ENCODE peak calls at places on chromosomes 1 and 21, in six cellular contexts. One of them, this sample, is unnamed.

GRCh38 chr1:203124546-203125317 is 2.8 kb upstream of the ADORA1 start:
- DNase-seq in SJSA1: no peak
- DNase-seq in aorta: peak
- DNase-seq in testis: peak
- DNase-seq in cardiac fibroblast: no peak
- DNase-seq in astrocyte of the spinal cord: no peak
- DNase-seq in this sample: no peak

GRCh38 chr1:30966690-30967369 is 58.3 kb upstream of the SDC3 start:
- DNase-seq in aorta: no peak
- DNase-seq in SJSA1: peak
- DNase-seq in testis: no peak
- DNase-seq in cardiac fibroblast: peak
- DNase-seq in astrocyte of the spinal cord: peak
- DNase-seq in this sample: no peak

GRCh38 chr1:9684806-9685205 is 33.3 kb downstream of the PIK3CD start:
- DNase-seq in SJSA1: no peak
- DNase-seq in aorta: no peak
- DNase-seq in astrocyte of the spinal cord: no peak
- DNase-seq in testis: no peak
- DNase-seq in cardiac fibroblast: no peak
- DNase-seq in this sample: no peak

GRCh38 chr1:60573121-60573520 is 499.6 kb upstream of the C1orf87 start:
- DNase-seq in astrocyte of the spinal cord: peak
- DNase-seq in SJSA1: no peak
- DNase-seq in cardiac fibroblast: peak
- DNase-seq in aorta: no peak
- DNase-seq in testis: no peak
- DNase-seq in this sample: no peak

GRCh38 chr21:26679299-26679698 is 106.2 kb upstream of the CYYR1 start:
- DNase-seq in SJSA1: no peak
- DNase-seq in testis: no peak
- DNase-seq in astrocyte of the spinal cord: no peak
- DNase-seq in cardiac fibroblast: no peak
- DNase-seq in aorta: no peak
- DNase-seq in this sample: no peak

GRCh38 chr1:205144751-205145150 is 23.0 kb upstream of the RBBP5 start:
- DNase-seq in astrocyte of the spinal cord: peak
- DNase-seq in cardiac fibroblast: peak
- DNase-seq in SJSA1: peak
- DNase-seq in aorta: no peak
- DNase-seq in testis: no peak
- DNase-seq in this sample: peak

GRCh38 chr1:235712812-235713211 is 63.2 kb upstream of the GNG4 start:
- DNase-seq in aorta: no peak
- DNase-seq in cardiac fibroblast: no peak
- DNase-seq in testis: no peak
- DNase-seq in astrocyte of the spinal cord: no peak
- DNase-seq in SJSA1: no peak
- DNase-seq in this sample: no peak

GRCh38 chr1:89068291-89068690 is 3.3 kb upstream of the GBP1 start:
- DNase-seq in astrocyte of the spinal cord: peak
- DNase-seq in SJSA1: no peak
- DNase-seq in aorta: no peak
- DNase-seq in cardiac fibroblast: peak
- DNase-seq in testis: no peak
- DNase-seq in this sample: peak

GRCh38 chr21:41801256-41801655 is 34.4 kb upstream of the RIPK4 start:
- DNase-seq in testis: no peak
- DNase-seq in SJSA1: no peak
- DNase-seq in astrocyte of the spinal cord: no peak
- DNase-seq in cardiac fibroblast: no peak
- DNase-seq in aorta: peak
- DNase-seq in this sample: no peak

GRCh38 chr21:25556087-25556486 is 51.2 kb downstream of the MRPL39 start:
- DNase-seq in SJSA1: no peak
- DNase-seq in cardiac fibroblast: no peak
- DNase-seq in astrocyte of the spinal cord: no peak
- DNase-seq in testis: no peak
- DNase-seq in aorta: no peak
- DNase-seq in this sample: no peak

GRCh38 chr1:228172591-228173527 is 7.3 kb downstream of the IBA57 start:
- DNase-seq in astrocyte of the spinal cord: no peak
- DNase-seq in SJSA1: no peak
- DNase-seq in testis: no peak
- DNase-seq in aorta: peak
- DNase-seq in cardiac fibroblast: no peak
- DNase-seq in this sample: no peak

GRCh38 chr1:119217429-119217828 is 77.0 kb upstream of the WARS2 start:
- DNase-seq in SJSA1: no peak
- DNase-seq in testis: no peak
- DNase-seq in aorta: no peak
- DNase-seq in astrocyte of the spinal cord: no peak
- DNase-seq in cardiac fibroblast: no peak
- DNase-seq in this sample: no peak

GRCh38 chr1:235898126-235898525 is 31.4 kb upstream of the LYST start:
- DNase-seq in astrocyte of the spinal cord: peak
- DNase-seq in aorta: no peak
- DNase-seq in cardiac fibroblast: peak
- DNase-seq in testis: no peak
- DNase-seq in SJSA1: peak
- DNase-seq in this sample: no peak

GRCh38 chr1:40948741-40949528 is 30.6 kb upstream of the CTPS1 start:
- DNase-seq in SJSA1: peak
- DNase-seq in cardiac fibroblast: peak
- DNase-seq in testis: peak
- DNase-seq in astrocyte of the spinal cord: peak
- DNase-seq in aorta: no peak
- DNase-seq in this sample: peak

GRCh38 chr1:204677864-204678263 is 7.7 kb downstream of the LRRN2 start:
- DNase-seq in SJSA1: no peak
- DNase-seq in testis: no peak
- DNase-seq in aorta: no peak
- DNase-seq in astrocyte of the spinal cord: no peak
- DNase-seq in cardiac fibroblast: no peak
- DNase-seq in this sample: no peak

GRCh38 chr1:188089461-188089860 is 1260.7 kb downstream of the PLA2G4A start:
- DNase-seq in cardiac fibroblast: peak
- DNase-seq in testis: no peak
- DNase-seq in astrocyte of the spinal cord: no peak
- DNase-seq in SJSA1: peak
- DNase-seq in aorta: no peak
- DNase-seq in this sample: no peak

GRCh38 chr1:9352364-9353140 is 59.9 kb downstream of the SPSB1 start:
- DNase-seq in cardiac fibroblast: no peak
- DNase-seq in astrocyte of the spinal cord: no peak
- DNase-seq in testis: peak
- DNase-seq in SJSA1: no peak
- DNase-seq in aorta: no peak
- DNase-seq in this sample: no peak

GRCh38 chr1:230291731-230292620 is 134.2 kb downstream of the PGBD5 start:
- DNase-seq in SJSA1: no peak
- DNase-seq in aorta: peak
- DNase-seq in testis: no peak
- DNase-seq in astrocyte of the spinal cord: no peak
- DNase-seq in cardiac fibroblast: no peak
- DNase-seq in this sample: no peak

GRCh38 chr21:36839123-36839522 is 127.3 kb downstream of the HLCS start:
- DNase-seq in cardiac fibroblast: peak
- DNase-seq in testis: no peak
- DNase-seq in astrocyte of the spinal cord: peak
- DNase-seq in aorta: no peak
- DNase-seq in SJSA1: peak
- DNase-seq in this sample: peak

GRCh38 chr1:37763791-37764741 is 854 bp downstream of the EPHA10 start:
- DNase-seq in cardiac fibroblast: peak
- DNase-seq in testis: peak
- DNase-seq in SJSA1: peak
- DNase-seq in aorta: no peak
- DNase-seq in astrocyte of the spinal cord: peak
- DNase-seq in this sample: no peak

GRCh38 chr1:37767488-37767887 is 2.6 kb upstream of the EPHA10 start:
- DNase-seq in astrocyte of the spinal cord: no peak
- DNase-seq in cardiac fibroblast: no peak
- DNase-seq in SJSA1: no peak
- DNase-seq in testis: no peak
- DNase-seq in aorta: no peak
- DNase-seq in this sample: no peak

GRCh38 chr1:37762516-37762915 is 2.4 kb downstream of the EPHA10 start:
- DNase-seq in testis: no peak
- DNase-seq in cardiac fibroblast: no peak
- DNase-seq in astrocyte of the spinal cord: no peak
- DNase-seq in aorta: no peak
- DNase-seq in SJSA1: no peak
- DNase-seq in this sample: no peak

GRCh38 chr1:37765937-37766664 is 1.2 kb upstream of the EPHA10 start:
- DNase-seq in cardiac fibroblast: no peak
- DNase-seq in SJSA1: no peak
- DNase-seq in testis: no peak
- DNase-seq in aorta: no peak
- DNase-seq in astrocyte of the spinal cord: no peak
- DNase-seq in this sample: no peak

DNA sequence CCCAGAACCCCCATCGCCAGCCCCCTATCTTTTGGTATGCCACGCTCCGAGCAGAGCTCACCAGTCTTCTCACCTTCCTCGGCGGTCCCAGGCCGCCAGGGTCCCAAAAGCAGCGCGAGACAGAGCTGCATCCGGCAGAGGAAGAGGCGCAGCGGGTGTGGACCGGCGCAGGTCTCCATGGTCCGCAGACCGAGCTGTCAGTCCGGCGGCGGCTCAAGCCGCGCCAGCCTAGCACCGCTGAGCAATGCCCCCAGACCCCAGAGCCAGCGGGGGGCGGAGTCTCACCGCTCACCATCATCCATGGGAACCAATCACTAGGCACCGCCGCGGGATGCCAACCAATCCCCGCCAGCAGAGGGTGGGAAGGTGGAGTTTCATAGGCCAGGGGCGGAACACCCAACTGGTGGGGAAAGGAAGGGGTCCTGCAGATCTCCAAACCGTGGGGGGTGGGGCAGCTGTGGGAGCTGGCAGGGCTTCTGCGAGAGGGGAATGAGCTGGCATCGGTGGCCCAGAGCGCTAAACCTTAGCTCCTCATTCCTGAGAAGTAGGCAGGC is at the start of gene EPHA10:
- DNase-seq in SJSA1: no peak
- DNase-seq in cardiac fibroblast: no peak
- DNase-seq in aorta: no peak
- DNase-seq in testis: peak
- DNase-seq in astrocyte of the spinal cord: no peak
- DNase-seq in this sample: no peak
- H3K4me3 ChIP-seq in SJSA1: no peak
- H3K4me3 ChIP-seq in cardiac fibroblast: no peak
- H3K4me3 ChIP-seq in aorta: no peak
- H3K4me3 ChIP-seq in testis: no peak
- H3K4me3 ChIP-seq in astrocyte of the spinal cord: no peak
- H3K4me3 ChIP-seq in this sample: no peak

GRCh38 chr1:21814981-21815583 is 3.0 kb downstream of the LDLRAD2 start:
- DNase-seq in astrocyte of the spinal cord: no peak
- DNase-seq in testis: no peak
- DNase-seq in SJSA1: no peak
- DNase-seq in aorta: no peak
- DNase-seq in cardiac fibroblast: no peak
- DNase-seq in this sample: no peak
- H3K4me3 ChIP-seq in astrocyte of the spinal cord: no peak
- H3K4me3 ChIP-seq in testis: no peak
- H3K4me3 ChIP-seq in SJSA1: no peak
- H3K4me3 ChIP-seq in aorta: no peak
- H3K4me3 ChIP-seq in cardiac fibroblast: no peak
- H3K4me3 ChIP-seq in this sample: no peak

GRCh38 chr1:181036107-181036843 is 2.5 kb downstream of the MR1 start:
- DNase-seq in astrocyte of the spinal cord: no peak
- DNase-seq in SJSA1: no peak
- DNase-seq in testis: no peak
- DNase-seq in aorta: no peak
- DNase-seq in cardiac fibroblast: no peak
- DNase-seq in this sample: no peak
- H3K4me3 ChIP-seq in astrocyte of the spinal cord: no peak
- H3K4me3 ChIP-seq in SJSA1: no peak
- H3K4me3 ChIP-seq in testis: no peak
- H3K4me3 ChIP-seq in aorta: no peak
- H3K4me3 ChIP-seq in cardiac fibroblast: no peak
- H3K4me3 ChIP-seq in this sample: no peak

GRCh38 chr1:155082301-155082940 is 3.8 kb downstream of the EFNA3 start:
- DNase-seq in astrocyte of the spinal cord: no peak
- DNase-seq in cardiac fibroblast: no peak
- DNase-seq in SJSA1: no peak
- DNase-seq in aorta: peak
- DNase-seq in testis: no peak
- DNase-seq in this sample: no peak
- H3K4me3 ChIP-seq in astrocyte of the spinal cord: no peak
- H3K4me3 ChIP-seq in cardiac fibroblast: no peak
- H3K4me3 ChIP-seq in SJSA1: no peak
- H3K4me3 ChIP-seq in aorta: no peak
- H3K4me3 ChIP-seq in testis: peak
- H3K4me3 ChIP-seq in this sample: no peak

GRCh38 chr1:91503332-91503900 is 2.8 kb downstream of the CDC7 start:
- DNase-seq in testis: no peak
- DNase-seq in aorta: no peak
- DNase-seq in SJSA1: no peak
- DNase-seq in astrocyte of the spinal cord: no peak
- DNase-seq in cardiac fibroblast: no peak
- DNase-seq in this sample: no peak

GRCh38 chr1:91507330-91507729 is 6.7 kb downstream of the CDC7 start:
- DNase-seq in SJSA1: no peak
- DNase-seq in astrocyte of the spinal cord: no peak
- DNase-seq in cardiac fibroblast: peak
- DNase-seq in aorta: no peak
- DNase-seq in testis: no peak
- DNase-seq in this sample: no peak

GRCh38 chr1:91506071-91506470 is 5.4 kb downstream of the CDC7 start:
- DNase-seq in astrocyte of the spinal cord: no peak
- DNase-seq in testis: no peak
- DNase-seq in aorta: no peak
- DNase-seq in cardiac fibroblast: no peak
- DNase-seq in SJSA1: no peak
- DNase-seq in this sample: no peak

GRCh38 chr1:91503975-91504530 is 3.4 kb downstream of the CDC7 start:
- DNase-seq in aorta: no peak
- DNase-seq in cardiac fibroblast: no peak
- DNase-seq in testis: no peak
- DNase-seq in astrocyte of the spinal cord: no peak
- DNase-seq in SJSA1: no peak
- DNase-seq in this sample: no peak

DNA sequence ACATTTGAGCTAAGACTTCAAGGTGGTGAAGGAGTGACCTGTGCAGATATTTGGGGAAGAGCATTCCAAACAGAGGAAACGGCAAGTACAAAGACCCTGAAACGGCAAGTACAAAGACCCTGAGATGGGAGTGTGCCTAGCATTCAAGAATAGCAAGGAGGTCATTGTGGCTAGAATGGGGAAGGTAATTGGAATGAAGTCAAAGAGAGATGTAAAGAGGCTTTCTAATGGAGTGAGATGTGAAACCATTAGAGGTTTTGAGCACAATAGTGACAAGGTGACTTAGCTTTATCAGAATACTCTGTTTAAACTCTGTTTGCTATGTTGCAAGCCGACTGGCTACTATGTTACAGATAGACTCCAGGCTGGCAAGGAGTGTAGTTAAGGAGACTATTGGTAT is 4.4 kb downstream of the CDC7 start:
- DNase-seq in cardiac fibroblast: no peak
- DNase-seq in astrocyte of the spinal cord: no peak
- DNase-seq in aorta: no peak
- DNase-seq in testis: peak
- DNase-seq in SJSA1: no peak
- DNase-seq in this sample: no peak
- H3K4me3 ChIP-seq in cardiac fibroblast: no peak
- H3K4me3 ChIP-seq in astrocyte of the spinal cord: no peak
- H3K4me3 ChIP-seq in aorta: no peak
- H3K4me3 ChIP-seq in testis: no peak
- H3K4me3 ChIP-seq in SJSA1: no peak
- H3K4me3 ChIP-seq in this sample: no peak

GRCh38 chr1:156160000-156160743 is 6.8 kb downstream of the SEMA4A start:
- DNase-seq in astrocyte of the spinal cord: no peak
- DNase-seq in cardiac fibroblast: no peak
- DNase-seq in SJSA1: peak
- DNase-seq in aorta: no peak
- DNase-seq in testis: peak
- DNase-seq in this sample: no peak
- H3K4me3 ChIP-seq in astrocyte of the spinal cord: peak
- H3K4me3 ChIP-seq in cardiac fibroblast: no peak
- H3K4me3 ChIP-seq in SJSA1: peak
- H3K4me3 ChIP-seq in aorta: no peak
- H3K4me3 ChIP-seq in testis: peak
- H3K4me3 ChIP-seq in this sample: no peak